ENCODE peak calls at places on chromosomes 4 and X, in seven cellular contexts. One of them, this sample, is unnamed.
A peak's percentile ranks its signal among the peaks of the same experiment; 100 is the strongest.

GRCh38 chrX:154761977-154762528 is 611 bp upstream of the DKC1 start:
- DNase-seq in lower leg skin: no peak
- DNase-seq in IMR-90: no peak
- DNase-seq in astrocyte of the cerebellum: no peak
- DNase-seq in cardiac muscle cell: no peak
- DNase-seq in MCF 10A: peak; percentile 33
- DNase-seq in neural crest cell: no peak
- DNase-seq in this sample: no peak

GRCh38 chrX:153882086-153882498 is 3.9 kb downstream of the L1CAM start:
- DNase-seq in lower leg skin: no peak
- DNase-seq in IMR-90: peak; percentile 13
- DNase-seq in astrocyte of the cerebellum: no peak
- DNase-seq in cardiac muscle cell: no peak
- DNase-seq in MCF 10A: no peak
- DNase-seq in neural crest cell: peak; percentile 65
- DNase-seq in this sample: no peak

GRCh38 chrX:134732676-134733075 is 74.4 kb upstream of the PLAC1 start:
- DNase-seq in lower leg skin: no peak
- DNase-seq in IMR-90: no peak
- DNase-seq in astrocyte of the cerebellum: no peak
- DNase-seq in cardiac muscle cell: no peak
- DNase-seq in MCF 10A: no peak
- DNase-seq in neural crest cell: no peak
- DNase-seq in this sample: no peak

GRCh38 chrX:55867254-55867653 is 149.7 kb downstream of the RRAGB start:
- DNase-seq in lower leg skin: no peak
- DNase-seq in IMR-90: peak; percentile 2
- DNase-seq in astrocyte of the cerebellum: no peak
- DNase-seq in cardiac muscle cell: no peak
- DNase-seq in MCF 10A: peak; percentile 52
- DNase-seq in neural crest cell: no peak
- DNase-seq in this sample: no peak

GRCh38 chr4:10207116-10207515 is 90.5 kb upstream of the WDR1 start:
- DNase-seq in lower leg skin: no peak
- DNase-seq in IMR-90: no peak
- DNase-seq in astrocyte of the cerebellum: no peak
- DNase-seq in cardiac muscle cell: no peak
- DNase-seq in MCF 10A: no peak
- DNase-seq in neural crest cell: no peak
- DNase-seq in this sample: no peak

GRCh38 chr4:186723207-186724047 is at the start of gene FAT1:
- DNase-seq in lower leg skin: peak; percentile 40
- DNase-seq in IMR-90: peak; percentile 71
- DNase-seq in astrocyte of the cerebellum: peak; percentile 45
- DNase-seq in cardiac muscle cell: peak; percentile 91
- DNase-seq in MCF 10A: peak; percentile 76
- DNase-seq in neural crest cell: peak; percentile 66
- DNase-seq in this sample: no peak

GRCh38 chrX:30831082-30831481 is 58.0 kb downstream of the TAB3 start:
- DNase-seq in lower leg skin: no peak
- DNase-seq in IMR-90: no peak
- DNase-seq in astrocyte of the cerebellum: no peak
- DNase-seq in cardiac muscle cell: no peak
- DNase-seq in MCF 10A: no peak
- DNase-seq in neural crest cell: no peak
- DNase-seq in this sample: no peak

GRCh38 chr4:143185253-143186107 is 763 bp downstream of the USP38 start:
- DNase-seq in lower leg skin: peak; percentile 25
- DNase-seq in IMR-90: peak; percentile 8
- DNase-seq in astrocyte of the cerebellum: no peak
- DNase-seq in cardiac muscle cell: no peak
- DNase-seq in MCF 10A: peak; percentile 40
- DNase-seq in neural crest cell: peak; percentile 2
- DNase-seq in this sample: no peak

GRCh38 chrX:120456973-120457372 is 12.1 kb downstream of the LAMP2 start:
- DNase-seq in lower leg skin: no peak
- DNase-seq in IMR-90: peak; percentile 21
- DNase-seq in astrocyte of the cerebellum: no peak
- DNase-seq in cardiac muscle cell: no peak
- DNase-seq in MCF 10A: peak; percentile 77
- DNase-seq in neural crest cell: no peak
- DNase-seq in this sample: no peak

GRCh38 chr4:45716093-45716492 is 407.8 kb downstream of the GABRG1 start:
- DNase-seq in lower leg skin: no peak
- DNase-seq in IMR-90: no peak
- DNase-seq in astrocyte of the cerebellum: no peak
- DNase-seq in cardiac muscle cell: no peak
- DNase-seq in MCF 10A: no peak
- DNase-seq in neural crest cell: no peak
- DNase-seq in this sample: no peak

GRCh38 chr4:63302792-63303191 is 1106.5 kb downstream of the TECRL start:
- DNase-seq in lower leg skin: no peak
- DNase-seq in IMR-90: no peak
- DNase-seq in astrocyte of the cerebellum: no peak
- DNase-seq in cardiac muscle cell: no peak
- DNase-seq in MCF 10A: no peak
- DNase-seq in neural crest cell: no peak
- DNase-seq in this sample: no peak

GRCh38 chrX:24870143-24870542 is 145.6 kb downstream of the ARX start:
- DNase-seq in lower leg skin: no peak
- DNase-seq in IMR-90: peak; percentile 67
- DNase-seq in astrocyte of the cerebellum: peak; percentile 40
- DNase-seq in cardiac muscle cell: no peak
- DNase-seq in MCF 10A: no peak
- DNase-seq in neural crest cell: no peak
- DNase-seq in this sample: no peak

GRCh38 chr4:128600996-128601857 is 208.3 kb upstream of the JADE1 start:
- DNase-seq in lower leg skin: peak; percentile 62
- DNase-seq in IMR-90: peak; percentile 97
- DNase-seq in astrocyte of the cerebellum: peak; percentile 94
- DNase-seq in cardiac muscle cell: no peak
- DNase-seq in MCF 10A: peak; percentile 99
- DNase-seq in neural crest cell: no peak
- DNase-seq in this sample: no peak

GRCh38 chr4:150828159-150828558 is 186.9 kb downstream of the LRBA start:
- DNase-seq in lower leg skin: no peak
- DNase-seq in IMR-90: no peak
- DNase-seq in astrocyte of the cerebellum: no peak
- DNase-seq in cardiac muscle cell: no peak
- DNase-seq in MCF 10A: no peak
- DNase-seq in neural crest cell: no peak
- DNase-seq in this sample: peak; percentile 33

GRCh38 chr4:68498413-68499007 is 51.2 kb downstream of the TMPRSS11E start:
- DNase-seq in lower leg skin: peak; percentile 24
- DNase-seq in IMR-90: peak; percentile 62
- DNase-seq in astrocyte of the cerebellum: peak; percentile 60
- DNase-seq in cardiac muscle cell: peak; percentile 69
- DNase-seq in MCF 10A: peak; percentile 79
- DNase-seq in neural crest cell: peak; percentile 61
- DNase-seq in this sample: no peak

GRCh38 chrX:11600578-11600977 is 65.1 kb downstream of the ARHGAP6 start:
- DNase-seq in lower leg skin: no peak
- DNase-seq in IMR-90: no peak
- DNase-seq in astrocyte of the cerebellum: no peak
- DNase-seq in cardiac muscle cell: no peak
- DNase-seq in MCF 10A: no peak
- DNase-seq in neural crest cell: no peak
- DNase-seq in this sample: no peak
- TF ChIP-seq CTCF in lower leg skin: no peak
- TF ChIP-seq CTCF in IMR-90: no peak
- TF ChIP-seq CTCF in astrocyte of the cerebellum: no peak
- TF ChIP-seq CTCF in cardiac muscle cell: no peak
- TF ChIP-seq CTCF in MCF 10A: no peak
- TF ChIP-seq CTCF in neural crest cell: no peak
- TF ChIP-seq CTCF in this sample: no peak

GRCh38 chr4:52670739-52671138 is 11.6 kb upstream of the USP46 start:
- DNase-seq in lower leg skin: no peak
- DNase-seq in IMR-90: no peak
- DNase-seq in astrocyte of the cerebellum: no peak
- DNase-seq in cardiac muscle cell: no peak
- DNase-seq in MCF 10A: no peak
- DNase-seq in neural crest cell: no peak
- DNase-seq in this sample: no peak
- TF ChIP-seq CTCF in lower leg skin: no peak
- TF ChIP-seq CTCF in IMR-90: no peak
- TF ChIP-seq CTCF in astrocyte of the cerebellum: no peak
- TF ChIP-seq CTCF in cardiac muscle cell: no peak
- TF ChIP-seq CTCF in MCF 10A: no peak
- TF ChIP-seq CTCF in neural crest cell: no peak
- TF ChIP-seq CTCF in this sample: no peak

DNA sequence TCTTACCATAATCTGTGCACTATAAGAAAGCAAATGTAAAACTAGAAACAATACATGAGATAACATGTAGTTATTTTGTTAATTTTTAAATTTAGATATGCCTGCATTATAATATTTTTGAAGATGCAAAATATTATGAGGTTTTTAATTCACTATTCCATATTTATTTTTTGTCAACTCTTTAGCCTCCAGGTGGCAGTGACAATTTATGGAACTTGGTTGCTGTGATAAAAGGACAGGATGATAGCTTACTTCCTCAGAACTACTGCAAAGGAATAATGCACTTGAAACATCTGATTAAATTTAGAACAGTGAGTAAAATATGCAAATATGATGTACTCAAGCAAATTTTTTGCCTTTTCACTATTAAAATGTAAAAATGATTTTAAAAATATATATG is 45.1 kb downstream of the SPATA4 start:
- DNase-seq in lower leg skin: no peak
- DNase-seq in IMR-90: peak; percentile 46
- DNase-seq in astrocyte of the cerebellum: peak; percentile 3
- DNase-seq in cardiac muscle cell: peak; percentile 45
- DNase-seq in MCF 10A: peak; percentile 48
- DNase-seq in neural crest cell: no peak
- DNase-seq in this sample: no peak
- TF ChIP-seq CTCF in lower leg skin: no peak
- TF ChIP-seq CTCF in IMR-90: peak; percentile 46
- TF ChIP-seq CTCF in astrocyte of the cerebellum: no peak
- TF ChIP-seq CTCF in cardiac muscle cell: no peak
- TF ChIP-seq CTCF in MCF 10A: peak; percentile 37
- TF ChIP-seq CTCF in neural crest cell: peak; percentile 56
- TF ChIP-seq CTCF in this sample: no peak

GRCh38 chrX:82677281-82677680 is 830.8 kb upstream of the POU3F4 start:
- DNase-seq in lower leg skin: no peak
- DNase-seq in IMR-90: no peak
- DNase-seq in astrocyte of the cerebellum: no peak
- DNase-seq in cardiac muscle cell: no peak
- DNase-seq in MCF 10A: peak; percentile 3
- DNase-seq in neural crest cell: no peak
- DNase-seq in this sample: no peak

GRCh38 chrX:82676386-82676785 is 831.7 kb upstream of the POU3F4 start:
- DNase-seq in lower leg skin: no peak
- DNase-seq in IMR-90: no peak
- DNase-seq in astrocyte of the cerebellum: no peak
- DNase-seq in cardiac muscle cell: no peak
- DNase-seq in MCF 10A: peak; percentile 23
- DNase-seq in neural crest cell: no peak
- DNase-seq in this sample: no peak
- TF ChIP-seq CTCF in lower leg skin: no peak
- TF ChIP-seq CTCF in IMR-90: peak; percentile 27
- TF ChIP-seq CTCF in astrocyte of the cerebellum: no peak
- TF ChIP-seq CTCF in cardiac muscle cell: no peak
- TF ChIP-seq CTCF in MCF 10A: peak; percentile 35
- TF ChIP-seq CTCF in neural crest cell: peak; percentile 48
- TF ChIP-seq CTCF in this sample: no peak

GRCh38 chrX:48022100-48022499 is 15.3 kb downstream of the SPACA5 start:
- DNase-seq in lower leg skin: no peak
- DNase-seq in IMR-90: no peak
- DNase-seq in astrocyte of the cerebellum: no peak
- DNase-seq in cardiac muscle cell: no peak
- DNase-seq in MCF 10A: no peak
- DNase-seq in neural crest cell: no peak
- DNase-seq in this sample: no peak
- TF ChIP-seq CTCF in lower leg skin: no peak
- TF ChIP-seq CTCF in IMR-90: no peak
- TF ChIP-seq CTCF in astrocyte of the cerebellum: no peak
- TF ChIP-seq CTCF in cardiac muscle cell: no peak
- TF ChIP-seq CTCF in MCF 10A: no peak
- TF ChIP-seq CTCF in neural crest cell: no peak
- TF ChIP-seq CTCF in this sample: no peak

GRCh38 chr4:74424111-74424510 is 20.8 kb upstream of the AREG start:
- DNase-seq in lower leg skin: no peak
- DNase-seq in IMR-90: no peak
- DNase-seq in astrocyte of the cerebellum: no peak
- DNase-seq in cardiac muscle cell: no peak
- DNase-seq in MCF 10A: no peak
- DNase-seq in neural crest cell: no peak
- DNase-seq in this sample: no peak
- TF ChIP-seq CTCF in lower leg skin: no peak
- TF ChIP-seq CTCF in IMR-90: no peak
- TF ChIP-seq CTCF in astrocyte of the cerebellum: no peak
- TF ChIP-seq CTCF in cardiac muscle cell: no peak
- TF ChIP-seq CTCF in MCF 10A: no peak
- TF ChIP-seq CTCF in neural crest cell: no peak
- TF ChIP-seq CTCF in this sample: no peak

This sample was measured in natural killer cell.